ENCODE peak calls at places on chromosomes 6 and 20, in four cellular contexts. E is spleen, G is HFFc6, I is endothelial cell. W is an unnamed sample.
A peak's percentile ranks its signal among the peaks of the same experiment; 100 is the strongest.

GRCh38 chr6:157313531-157314467 is 9.5 kb downstream of the TMEM242 start:
- DNase-seq in G (no peak), I (no peak), E (no peak), W (no peak)

GRCh38 chr6:132392792-132393191 is 8.5 kb downstream of the MOXD1 start:
- DNase-seq in I (no peak), G (peak; percentile 12), E (no peak), W (peak; percentile 37)

GRCh38 chr20:6595704-6596103 is 171.8 kb upstream of the BMP2 start:
- DNase-seq in E (no peak), I (no peak), G (no peak), W (no peak)

GRCh38 chr6:150099546-150099945 is 30.6 kb upstream of the ULBP3 start:
- DNase-seq in E (no peak), I (no peak), G (no peak), W (no peak)

GRCh38 chr20:2871111-2871465 is 2.2 kb upstream of the PTPRA start:
- DNase-seq in E (no peak), G (no peak), I (no peak), W (no peak)

GRCh38 chr6:46451343-46451742 is 39.9 kb downstream of the RCAN2 start:
- DNase-seq in G (no peak), I (no peak), E (no peak), W (no peak)

GRCh38 chr20:43583982-43584432 is 6.7 kb upstream of the IFT52 start:
- DNase-seq in E (peak; percentile 75), G (peak; percentile 86), I (no peak), W (no peak)

GRCh38 chr6:33994198-33995045 is 151.5 kb downstream of the GRM4 start:
- DNase-seq in G (no peak), E (no peak), I (no peak), W (no peak)

GRCh38 chr6:170376386-170377084 is 70.0 kb downstream of the FAM120B start:
- DNase-seq in E (no peak), G (no peak), I (no peak), W (no peak)

GRCh38 chr6:13722880-13723279 is 11.2 kb upstream of the RANBP9 start:
- DNase-seq in G (no peak), I (no peak), E (no peak), W (no peak)

GRCh38 chr6:140043762-140044378 is 669.4 kb upstream of the CITED2 start:
- DNase-seq in E (no peak), G (peak; percentile 72), I (no peak), W (no peak)

GRCh38 chr20:59042151-59042795 is at the start of gene PRELID3B:
- DNase-seq in I (peak; percentile 30), E (no peak), G (no peak), W (peak; percentile 81)

GRCh38 chr20:36491901-36492617 is 49.3 kb upstream of the MYL9 start:
- DNase-seq in G (no peak), I (peak; percentile 28), E (peak; percentile 90), W (no peak)

GRCh38 chr20:58832442-58832841 is 18.3 kb downstream of the GNAS-AS1 start:
- DNase-seq in I (no peak), E (no peak), G (peak; percentile 7), W (no peak)

DNA sequence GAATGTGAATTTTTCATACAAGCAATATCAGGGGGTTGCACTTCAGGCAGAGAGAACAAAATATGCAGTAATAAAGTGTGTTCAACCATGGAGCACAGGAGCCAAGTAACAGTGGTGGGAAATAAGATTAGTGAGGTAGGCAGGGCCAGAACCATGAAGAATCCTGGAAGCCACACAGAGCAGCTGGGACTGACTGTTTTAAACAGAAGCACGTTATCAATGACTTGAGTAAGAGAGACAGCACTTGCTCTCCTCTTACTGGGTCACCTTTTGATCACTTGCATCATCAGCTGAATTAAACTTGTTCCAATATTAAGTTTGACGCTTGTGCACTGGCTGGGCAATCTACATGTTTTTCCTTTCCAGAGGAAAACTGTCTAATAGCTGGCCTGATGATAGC is 238.5 kb downstream of the TBX18 start:
- DNase-seq in I (no peak), E (no peak), G (no peak), W (no peak)
- TF ChIP-seq CTCF in I (no peak), E (no peak), G (no peak), W (no peak)

GRCh38 chr20:20823469-20823868 is 111.0 kb upstream of the RALGAPA2 start:
- DNase-seq in G (no peak), I (no peak), E (no peak), W (no peak)

GRCh38 chr20:20820780-20821495 is 108.5 kb upstream of the RALGAPA2 start:
- DNase-seq in I (no peak), G (peak; percentile 6), E (no peak), W (no peak)

GRCh38 chr20:20821496-20822260 is 109.2 kb upstream of the RALGAPA2 start:
- DNase-seq in I (no peak), G (no peak), E (no peak), W (peak; percentile 8)

GRCh38 chr20:20816969-20817368 is 104.5 kb upstream of the RALGAPA2 start:
- DNase-seq in E (no peak), G (no peak), I (no peak), W (no peak)

DNA sequence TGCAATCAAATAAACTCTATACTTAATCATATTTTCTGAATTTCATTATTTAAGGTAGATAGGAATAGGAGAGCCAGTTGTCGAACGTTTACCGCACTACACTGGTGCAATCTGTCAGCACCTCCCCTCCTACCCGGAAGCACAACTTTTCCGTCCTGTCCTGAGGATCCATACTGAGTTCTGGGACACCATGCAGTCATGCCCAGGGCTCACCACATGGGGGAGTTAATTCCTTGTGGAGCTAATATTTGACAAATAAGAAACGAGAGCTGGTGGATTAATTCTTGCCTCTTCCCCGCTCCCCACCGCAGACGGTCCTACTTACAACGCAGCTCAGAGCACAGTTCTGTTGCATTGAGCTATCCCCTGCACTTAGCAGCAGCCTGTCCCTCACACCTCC is 107.7 kb upstream of the RALGAPA2 start:
- DNase-seq in I (peak; percentile 52), E (no peak), G (no peak), W (peak; percentile 30)
- TF ChIP-seq CTCF in I (peak; percentile 78), E (no peak), G (peak; percentile 52), W (peak; percentile 16)

GRCh38 chr6:99307295-99307907 is 42.1 kb downstream of the FAXC start:
- DNase-seq in G (no peak), E (no peak), I (no peak), W (no peak)
- TF ChIP-seq CTCF in G (no peak), E (no peak), I (no peak), W (no peak)

DNA sequence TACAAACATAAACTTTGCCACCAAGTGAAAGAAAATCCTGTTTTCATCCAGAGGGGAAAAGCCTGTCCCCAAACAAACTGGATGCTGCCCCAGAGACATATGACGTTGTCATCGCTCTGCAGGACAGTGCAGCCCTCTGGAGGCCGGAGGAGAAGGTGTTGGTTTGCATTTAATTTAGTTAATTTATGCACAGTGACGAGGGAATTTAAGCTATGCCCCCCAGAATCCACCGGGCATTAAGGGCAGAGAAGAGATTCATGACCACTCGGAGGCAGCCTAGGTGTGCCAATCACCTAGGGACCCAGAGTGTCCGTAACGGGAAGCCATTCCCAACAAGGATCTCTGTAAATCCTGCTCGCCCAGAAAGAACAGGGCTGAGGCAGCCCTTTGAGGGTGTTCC is 45.1 kb downstream of the NINL start:
- DNase-seq in G (peak; percentile 20), I (no peak), E (no peak), W (no peak)
- TF ChIP-seq CTCF in G (peak; percentile 74), I (no peak), E (peak; percentile 27), W (peak; percentile 16)